ENCODE peak calls at places on chromosome 7, in eight cellular contexts. Q is stimulated activated CD4-positive, alpha-beta T cell treated with anti-CD3 and anti-CD28 coated beads, Interleukin-12 subunit alpha, Interleukin-12 subunit beta, amount 100 ng/mL, for 4 hours; N is spleen; A is HTR-8/SVneo; K is dermis microvascular lymphatic vessel endothelial cell; J is fibroblast of pulmonary artery; Y is WTC11; U is NCI-H1436. F is an unnamed sample.

GRCh38 chr7:41705109-41705871 is 2.4 kb upstream of the INHBA start:
- DNase-seq in A (peak; percentile 93), N (peak; percentile 97), K (peak; percentile 90), U (peak; percentile 3), J (peak; percentile 91), Q (peak; percentile 42), Y (peak; percentile 94), F (no peak)

GRCh38 chr7:143073556-143073955 is 21.4 kb downstream of the OR6V1 start:
- DNase-seq in Q (no peak), U (no peak), Y (no peak), K (no peak), A (no peak), N (no peak), J (peak; percentile 17), F (no peak)

GRCh38 chr7:151384776-151385625 is 24.8 kb downstream of the WDR86 start:
- DNase-seq in A (no peak), J (no peak), Q (no peak), U (no peak), K (no peak), N (peak; percentile 70), Y (peak; percentile 7), F (no peak)

GRCh38 chr7:128221929-128222403 is 19.1 kb upstream of the LEP start:
- DNase-seq in A (peak; percentile 15), Y (no peak), K (no peak), Q (no peak), U (no peak), N (no peak), J (no peak), F (no peak)

GRCh38 chr7:12199363-12199762 is 11.7 kb upstream of the TMEM106B start:
- DNase-seq in K (no peak), A (no peak), U (no peak), J (peak; percentile 34), N (no peak), Q (no peak), Y (no peak), F (no peak)

GRCh38 chr7:192035-192649 is at the start of gene FAM20C:
- DNase-seq in N (peak; percentile 90), J (peak; percentile 83), Q (peak; percentile 42), A (peak; percentile 87), Y (peak; percentile 54), K (peak; percentile 75), U (peak; percentile 28), F (no peak)

GRCh38 chr7:69756235-69756634 is 158.0 kb downstream of the AUTS2 start:
- DNase-seq in Y (no peak), A (no peak), K (no peak), J (peak; percentile 83), N (no peak), Q (no peak), U (no peak), F (no peak)

GRCh38 chr7:77197135-77197534 is 2.5 kb downstream of the FGL2 start:
- DNase-seq in Y (no peak), A (no peak), U (no peak), J (no peak), K (no peak), Q (no peak), N (no peak), F (no peak)

GRCh38 chr7:150367187-150367510 is 1.5 kb upstream of the REPIN1 start:
- DNase-seq in Y (no peak), A (no peak), J (no peak), N (no peak), U (no peak), Q (no peak), K (no peak), F (no peak)

GRCh38 chr7:149569726-149570422 is 72.3 kb upstream of the ZNF746 start:
- DNase-seq in U (no peak), N (no peak), K (no peak), Y (no peak), J (no peak), A (no peak), Q (no peak), F (no peak)

GRCh38 chr7:43461349-43462024 is 121.4 kb upstream of the STK17A start:
- DNase-seq in U (no peak), Y (no peak), J (no peak), K (no peak), Q (no peak), N (no peak), A (no peak), F (no peak)

GRCh38 chr7:48130658-48131108 is 40.6 kb upstream of the ABCA13 start:
- DNase-seq in Q (no peak), U (no peak), Y (no peak), J (no peak), A (no peak), N (no peak), K (no peak), F (no peak)

GRCh38 chr7:46633200-46633599 is 712.1 kb upstream of the IGFBP3 start:
- DNase-seq in Q (no peak), U (no peak), A (no peak), Y (no peak), N (no peak), J (no peak), K (no peak), F (no peak)

GRCh38 chr7:48274662-48275061 is 103.4 kb downstream of the ABCA13 start:
- DNase-seq in N (no peak), A (no peak), Q (no peak), U (no peak), Y (no peak), K (no peak), J (peak; percentile 17), F (no peak)

GRCh38 chr7:33761440-33762080 is 143.8 kb upstream of the BMPER start:
- DNase-seq in Q (no peak), K (no peak), U (peak; percentile 5), Y (no peak), N (no peak), J (no peak), A (no peak), F (no peak)

GRCh38 chr7:27777662-27778061 is 37.7 kb downstream of the TAX1BP1 start:
- DNase-seq in K (no peak), A (no peak), U (no peak), Y (no peak), Q (no peak), J (no peak), N (no peak), F (no peak)

GRCh38 chr7:12888727-12889126 is 201.3 kb downstream of the ARL4A start:
- DNase-seq in Q (no peak), K (peak; percentile 16), N (no peak), Y (no peak), A (no peak), U (no peak), J (peak; percentile 40), F (no peak)

GRCh38 chr7:73894851-73895441 is 34.0 kb downstream of the TMEM270 start:
- DNase-seq in J (peak; percentile 64), N (no peak), Q (no peak), Y (no peak), A (peak; percentile 82), U (no peak), K (no peak), F (no peak)

GRCh38 chr7:102973096-102973802 is 60.4 kb downstream of the LRRC17 start:
- DNase-seq in A (no peak), N (no peak), K (peak; percentile 37), Q (no peak), U (no peak), Y (no peak), J (peak; percentile 77), F (peak; percentile 71)

GRCh38 chr7:158272509-158273137 is 315.0 kb downstream of the PTPRN2 start:
- DNase-seq in Y (peak; percentile 8), K (no peak), A (no peak), J (no peak), N (peak; percentile 59), Q (no peak), U (no peak), F (no peak)

GRCh38 chr7:21670496-21670895 is 127.7 kb downstream of the DNAH11 start:
- DNase-seq in U (no peak), N (no peak), K (no peak), J (no peak), A (no peak), Y (no peak), Q (no peak), F (no peak)

GRCh38 chr7:522071-522937 is 2.7 kb upstream of the PDGFA start:
- DNase-seq in N (no peak), J (peak; percentile 28), Q (peak; percentile 20), U (no peak), K (peak; percentile 64), Y (peak; percentile 42), A (peak; percentile 56), F (no peak)

GRCh38 chr7:95213809-95214492 is 110.4 kb downstream of the PON1 start:
- DNase-seq in K (no peak), J (peak; percentile 55), N (peak; percentile 41), Q (no peak), A (no peak), U (no peak), Y (no peak), F (no peak)

GRCh38 chr7:109121599-109122300 is 552.1 kb downstream of the DNAJB9 start:
- DNase-seq in K (no peak), J (no peak), N (no peak), Y (no peak), U (no peak), Q (no peak), A (no peak), F (no peak)

GRCh38 chr7:23907012-23907411 is 197.0 kb downstream of the STK31 start:
- DNase-seq in A (peak; percentile 11), Q (no peak), Y (no peak), U (no peak), K (no peak), J (peak; percentile 18), N (no peak), F (no peak)

GRCh38 chr7:112500619-112501018 is 19.8 kb downstream of the LSMEM1 start:
- DNase-seq in Q (no peak), Y (no peak), N (no peak), U (no peak), J (peak; percentile 22), K (no peak), A (no peak), F (no peak)

GRCh38 chr7:30351724-30352123 is 67.3 kb downstream of the ZNRF2 start:
- DNase-seq in K (no peak), A (no peak), Y (no peak), Q (no peak), N (no peak), U (no peak), J (no peak), F (no peak)

GRCh38 chr7:14687777-14688176 is 214.8 kb downstream of the DGKB start:
- DNase-seq in J (peak; percentile 29), K (no peak), U (no peak), N (no peak), Q (no peak), A (peak; percentile 13), Y (no peak), F (no peak)

GRCh38 chr7:151901828-151902227 is 24.9 kb upstream of the PRKAG2 start:
- DNase-seq in N (no peak), Q (no peak), A (no peak), Y (no peak), J (no peak), K (no peak), U (no peak), F (no peak)

GRCh38 chr7:151233804-151234203 is 1.5 kb downstream of the CHPF2 start:
- DNase-seq in N (peak; percentile 74), Y (no peak), J (no peak), Q (no peak), U (no peak), A (no peak), K (no peak), F (no peak)

GRCh38 chr7:151168022-151168786 is 710 bp upstream of the GBX1 start:
- DNase-seq in J (no peak), U (no peak), N (no peak), K (peak; percentile 33), Y (peak; percentile 75), A (peak; percentile 46), Q (peak; percentile 61), F (no peak)